ENCODE peak calls at places on chromosome 19, in five cellular contexts. One of them, this sample, is unnamed.

GRCh38 chr19:48858984-48859710 is 9.3 kb downstream of the PLEKHA4 start:
- DNase-seq in DMS79: no peak
- DNase-seq in memory B cell: peak
- DNase-seq in NCI-H187 treated with DMSO at 0.1 percent for 48 hours: no peak
- DNase-seq in cardiac muscle cell: no peak
- DNase-seq in this sample: no peak

GRCh38 chr19:4082172-4082571 is 15.5 kb upstream of the ZBTB7A start:
- DNase-seq in NCI-H187 treated with DMSO at 0.1 percent for 48 hours: no peak
- DNase-seq in memory B cell: no peak
- DNase-seq in DMS79: no peak
- DNase-seq in cardiac muscle cell: no peak
- DNase-seq in this sample: no peak

GRCh38 chr19:30378701-30379100 is 6.5 kb downstream of the ZNF536 start:
- DNase-seq in DMS79: no peak
- DNase-seq in memory B cell: no peak
- DNase-seq in cardiac muscle cell: no peak
- DNase-seq in NCI-H187 treated with DMSO at 0.1 percent for 48 hours: no peak
- DNase-seq in this sample: no peak

GRCh38 chr19:42515241-42515832 is 12.9 kb downstream of the CEACAM1 start:
- DNase-seq in cardiac muscle cell: no peak
- DNase-seq in memory B cell: no peak
- DNase-seq in NCI-H187 treated with DMSO at 0.1 percent for 48 hours: no peak
- DNase-seq in DMS79: no peak
- DNase-seq in this sample: no peak

GRCh38 chr19:33374406-33374703 is 846 bp downstream of the CEBPG start:
- DNase-seq in memory B cell: no peak
- DNase-seq in DMS79: no peak
- DNase-seq in cardiac muscle cell: no peak
- DNase-seq in NCI-H187 treated with DMSO at 0.1 percent for 48 hours: no peak
- DNase-seq in this sample: peak

GRCh38 chr19:3080281-3080680 is 13.9 kb upstream of the GNA11 start:
- DNase-seq in memory B cell: no peak
- DNase-seq in cardiac muscle cell: no peak
- DNase-seq in DMS79: no peak
- DNase-seq in NCI-H187 treated with DMSO at 0.1 percent for 48 hours: no peak
- DNase-seq in this sample: peak

GRCh38 chr19:52734340-52734892 is 428 bp downstream of the ZNF611 start:
- DNase-seq in memory B cell: no peak
- DNase-seq in cardiac muscle cell: peak
- DNase-seq in DMS79: no peak
- DNase-seq in NCI-H187 treated with DMSO at 0.1 percent for 48 hours: no peak
- DNase-seq in this sample: no peak

GRCh38 chr19:5130371-5131030 is 161.6 kb downstream of the KDM4B start:
- DNase-seq in DMS79: no peak
- DNase-seq in memory B cell: peak
- DNase-seq in cardiac muscle cell: no peak
- DNase-seq in NCI-H187 treated with DMSO at 0.1 percent for 48 hours: no peak
- DNase-seq in this sample: no peak

GRCh38 chr19:10617409-10618121 is 7.8 kb upstream of the SLC44A2 start:
- DNase-seq in NCI-H187 treated with DMSO at 0.1 percent for 48 hours: no peak
- DNase-seq in DMS79: no peak
- DNase-seq in cardiac muscle cell: peak
- DNase-seq in memory B cell: no peak
- DNase-seq in this sample: no peak

GRCh38 chr19:347946-348861 is 3.6 kb upstream of the MIER2 start:
- DNase-seq in NCI-H187 treated with DMSO at 0.1 percent for 48 hours: no peak
- DNase-seq in cardiac muscle cell: no peak
- DNase-seq in memory B cell: no peak
- DNase-seq in DMS79: no peak
- DNase-seq in this sample: no peak

GRCh38 chr19:40707615-40708014 is 9.1 kb downstream of the COQ8B start:
- DNase-seq in memory B cell: no peak
- DNase-seq in DMS79: no peak
- DNase-seq in NCI-H187 treated with DMSO at 0.1 percent for 48 hours: no peak
- DNase-seq in cardiac muscle cell: no peak
- DNase-seq in this sample: no peak

GRCh38 chr19:50252111-50252886 is 48.9 kb downstream of the MYH14 start:
- DNase-seq in memory B cell: peak
- DNase-seq in cardiac muscle cell: peak
- DNase-seq in DMS79: no peak
- DNase-seq in NCI-H187 treated with DMSO at 0.1 percent for 48 hours: no peak
- DNase-seq in this sample: peak